ENCODE peak calls at places on chromosomes 7 and 10, in five cellular contexts. X is H1, C is SK-N-SH, M is GM12878, L is K562. Q is an unnamed sample.

GRCh38 chr7:106356-106755 is 86.0 kb upstream of the FAM20C start:
- DNase-seq in M (no peak), C (no peak), X (no peak), L (no peak), Q (no peak)

GRCh38 chr7:33334349-33334748 is 205.0 kb downstream of the BBS9 start:
- DNase-seq in M (no peak), L (no peak), C (peak; percentile 16), X (peak; percentile 15), Q (peak; percentile 6)

GRCh38 chr7:517848-518629 is 1.6 kb downstream of the PDGFA start:
- DNase-seq in L (peak; percentile 37), M (no peak), X (no peak), C (no peak), Q (no peak)

GRCh38 chr7:24755541-24756416 is 1.5 kb downstream of the GSDME start:
- DNase-seq in M (peak; percentile 84), X (no peak), C (no peak), L (no peak), Q (peak; percentile 80)

GRCh38 chr7:38825721-38826440 is 83.1 kb downstream of the VPS41 start:
- DNase-seq in C (no peak), M (no peak), L (no peak), X (no peak), Q (no peak)

GRCh38 chr10:30092151-30092790 is 32.9 kb upstream of the JCAD start:
- DNase-seq in M (no peak), X (no peak), L (no peak), C (no peak), Q (no peak)

GRCh38 chr7:122736183-122736582 is 33.5 kb upstream of the RNF148 start:
- DNase-seq in L (no peak), X (no peak), M (no peak), C (no peak), Q (no peak)

GRCh38 chr7:55128693-55129394 is 110.0 kb downstream of the EGFR start:
- DNase-seq in M (no peak), X (no peak), L (no peak), C (no peak), Q (no peak)

GRCh38 chr7:148856891-148857290 is 27.2 kb downstream of the EZH2 start:
- DNase-seq in M (no peak), X (no peak), L (peak; percentile 52), C (no peak), Q (no peak)

DNA sequence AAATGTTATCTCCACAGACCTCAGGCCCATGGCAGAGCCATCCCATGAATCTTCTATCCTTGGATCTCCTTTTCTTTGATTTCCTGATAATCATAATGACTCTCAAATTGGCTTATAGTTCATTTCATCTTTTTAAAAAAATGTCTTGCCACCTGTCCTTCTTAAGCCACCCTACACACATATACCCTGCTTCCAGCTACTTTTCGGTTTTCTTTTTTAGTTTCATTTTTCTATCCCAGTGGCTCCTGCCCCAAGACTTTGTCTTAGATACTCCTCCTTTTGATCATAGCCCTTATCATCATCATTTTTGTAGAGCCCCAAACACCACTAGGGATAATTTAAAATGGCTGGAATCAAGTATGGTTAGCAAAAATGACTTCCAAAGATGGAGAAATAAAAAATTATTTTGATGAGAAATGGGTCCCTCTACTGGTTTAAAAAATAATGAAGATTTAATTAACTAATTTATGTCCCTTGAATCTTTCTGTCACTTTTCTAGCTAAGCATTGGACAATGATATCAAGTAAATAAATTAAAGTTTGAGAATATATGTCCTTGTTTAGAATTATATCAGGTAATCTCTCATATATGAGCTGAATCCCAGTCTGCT is 277.3 kb upstream of the SEMA3D start:
- DNase-seq in L (no peak), X (no peak), C (no peak), M (no peak), Q (no peak)
- TF ChIP-seq GABPA in L (no peak), X (no peak), C (no peak), M (no peak), Q (no peak)

DNA sequence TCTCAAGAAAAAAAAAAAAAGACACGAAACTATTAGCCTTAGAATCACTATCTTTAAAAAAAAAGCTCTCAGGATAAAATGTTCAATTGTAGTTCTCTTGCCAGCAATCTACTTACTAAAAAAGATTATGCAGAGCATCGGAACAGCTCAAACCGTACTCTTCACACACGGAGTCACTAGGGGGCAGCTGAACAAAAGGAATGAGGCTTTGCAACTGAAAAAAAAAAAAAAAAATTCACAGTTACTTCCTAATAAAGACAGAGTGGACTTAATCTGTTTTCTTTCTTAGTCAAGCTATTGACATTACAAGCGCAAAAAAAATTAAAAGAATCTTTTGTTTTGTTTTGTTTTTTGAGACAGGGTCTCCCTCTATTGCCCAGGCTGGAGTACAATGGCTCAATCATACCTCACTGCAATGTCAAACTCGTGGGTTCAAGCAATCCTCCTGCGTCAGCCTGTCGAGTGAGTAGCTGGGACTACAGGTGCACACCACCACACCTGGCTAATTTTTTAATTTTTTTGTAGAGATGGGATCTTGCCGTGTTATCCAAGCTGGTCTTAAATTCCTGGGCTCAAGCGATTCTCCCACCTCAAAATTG is 11.5 kb downstream of the PMS2 start:
- DNase-seq in C (peak; percentile 74), L (peak; percentile 35), M (no peak), X (no peak), Q (peak; percentile 66)
- H3K36me3 ChIP-seq in C (peaks cover 76% of the 10 kb centered on the region), L (peaks cover 62% of the 10 kb centered on the region), M (peaks cover 7% of the 10 kb centered on the region), X (peaks cover 3% of the 10 kb centered on the region), Q (peaks cover 32% of the 10 kb centered on the region)

GRCh38 chr10:47025540-47026300 is 114.5 kb downstream of the PTPN20 start:
- DNase-seq in M (no peak), L (no peak), C (peak; percentile 44), X (no peak), Q (no peak)
- TF ChIP-seq GABPA in M (no peak), L (no peak), C (no peak), X (no peak), Q (no peak)

DNA sequence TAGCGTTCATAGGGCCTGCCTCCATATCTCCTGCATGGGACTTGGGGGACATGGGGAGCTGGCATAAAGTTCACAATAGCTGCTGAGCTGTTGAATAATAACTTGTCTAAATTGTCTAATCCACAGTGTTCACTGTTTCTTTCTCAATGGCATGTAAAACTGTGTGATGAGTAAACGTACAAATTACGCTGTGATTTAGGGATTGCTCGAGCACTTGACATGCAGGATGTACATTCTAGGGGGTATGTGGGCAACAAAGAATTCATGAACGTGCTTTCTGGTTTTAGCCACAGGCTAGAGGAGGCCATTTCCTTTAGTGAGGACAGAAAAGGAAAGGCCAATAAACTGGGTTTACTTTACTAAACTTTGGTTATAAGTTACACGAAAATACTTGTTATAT is 534.2 kb upstream of the ZWINT start:
- DNase-seq in L (no peak), M (no peak), X (no peak), C (no peak), Q (no peak)
- H3K36me3 ChIP-seq in L (no peaks in the 10 kb centered on the region), M (no peaks in the 10 kb centered on the region), X (no peaks in the 10 kb centered on the region), C (no peaks in the 10 kb centered on the region), Q (no peaks in the 10 kb centered on the region)

GRCh38 chr7:79787623-79788022 is 334.2 kb upstream of the MAGI2 start:
- DNase-seq in C (no peak), L (no peak), X (no peak), M (no peak), Q (no peak)
- TF ChIP-seq GABPA in C (no peak), L (no peak), X (no peak), M (no peak), Q (no peak)

DNA sequence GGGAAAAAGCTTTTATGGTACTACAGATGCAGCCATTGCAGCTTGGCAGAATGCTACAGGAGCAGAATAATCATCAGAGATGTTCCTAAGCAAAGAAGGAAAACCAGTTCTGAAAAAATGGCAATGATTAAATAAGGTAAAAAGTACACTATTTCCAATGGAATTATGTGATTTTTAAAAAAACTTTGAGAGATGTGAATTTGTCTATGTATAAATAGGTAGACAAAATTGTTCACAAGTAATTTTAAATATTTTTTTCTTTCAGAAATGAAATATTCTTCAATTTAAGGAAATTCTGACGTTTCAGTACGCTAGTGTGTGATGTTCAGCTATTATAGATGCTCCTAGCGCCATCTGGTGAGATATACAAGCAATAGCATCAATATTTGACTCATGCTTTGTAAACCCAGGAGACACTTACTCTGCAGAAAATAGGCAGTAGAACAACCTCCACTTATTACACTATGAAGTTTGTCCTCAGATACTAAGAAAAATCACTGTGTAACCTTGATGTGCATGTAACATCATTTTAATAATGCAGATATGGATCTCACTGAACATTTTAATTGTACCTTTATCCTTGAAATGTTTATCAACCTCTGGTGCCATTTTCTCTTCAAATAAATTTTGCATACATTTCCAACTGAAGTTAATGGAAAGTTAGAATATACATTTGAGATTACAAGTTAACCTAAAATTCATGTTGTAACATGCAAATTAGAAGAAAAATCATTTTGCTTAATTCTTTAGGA is 151.4 kb upstream of the FAM3C start:
- DNase-seq in M (no peak), C (peak; percentile 51), X (no peak), L (peak; percentile 67), Q (peak; percentile 44)
- H3K36me3 ChIP-seq in M (no peaks in the 10 kb centered on the region), C (no peaks in the 10 kb centered on the region), X (no peaks in the 10 kb centered on the region), L (no peaks in the 10 kb centered on the region), Q (no peaks in the 10 kb centered on the region)

DNA sequence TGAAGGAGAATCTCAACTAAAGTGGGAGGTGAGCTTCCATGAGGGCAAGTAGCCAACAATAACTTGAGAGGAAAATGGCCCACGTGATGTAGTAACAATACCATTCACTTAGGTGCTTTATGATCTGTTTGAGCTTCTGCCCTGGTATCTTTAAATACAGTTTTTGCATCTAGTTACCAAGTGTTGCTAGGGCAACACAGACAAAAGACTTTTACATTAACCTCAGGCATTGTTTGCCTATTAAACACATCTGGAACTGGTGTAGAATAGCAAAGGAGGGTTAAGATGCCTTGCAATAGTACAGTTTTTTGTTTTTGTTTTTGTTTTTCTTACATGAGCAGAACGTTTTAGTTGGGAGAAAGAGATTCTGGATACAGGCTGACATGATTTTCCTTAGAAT is 97.7 kb upstream of the MTPN start:
- DNase-seq in M (no peak), C (peak; percentile 31), X (no peak), L (no peak), Q (no peak)
- TF ChIP-seq GABPA in M (no peak), C (no peak), X (no peak), L (no peak), Q (no peak)

GRCh38 chr7:29053105-29053872 is 93.0 kb downstream of the CPVL start:
- DNase-seq in M (peak; percentile 20), L (no peak), C (no peak), X (no peak), Q (no peak)
- H3K36me3 ChIP-seq in M (no peaks in the 10 kb centered on the region), L (no peaks in the 10 kb centered on the region), C (no peaks in the 10 kb centered on the region), X (no peaks in the 10 kb centered on the region), Q (no peaks in the 10 kb centered on the region)

GRCh38 chr10:126634347-126634746 is 36.1 kb downstream of the C10orf90 start:
- DNase-seq in L (no peak), X (no peak), M (no peak), C (no peak), Q (no peak)

GRCh38 chr10:126634915-126635314 is 35.6 kb downstream of the C10orf90 start:
- DNase-seq in C (no peak), X (no peak), L (no peak), M (no peak), Q (no peak)

GRCh38 chr10:126628746-126629145 is 41.7 kb downstream of the C10orf90 start:
- DNase-seq in M (no peak), C (no peak), L (no peak), X (no peak), Q (no peak)

GRCh38 chr10:126632705-126633104 is 37.8 kb downstream of the C10orf90 start:
- DNase-seq in L (no peak), X (no peak), M (no peak), C (no peak), Q (no peak)

DNA sequence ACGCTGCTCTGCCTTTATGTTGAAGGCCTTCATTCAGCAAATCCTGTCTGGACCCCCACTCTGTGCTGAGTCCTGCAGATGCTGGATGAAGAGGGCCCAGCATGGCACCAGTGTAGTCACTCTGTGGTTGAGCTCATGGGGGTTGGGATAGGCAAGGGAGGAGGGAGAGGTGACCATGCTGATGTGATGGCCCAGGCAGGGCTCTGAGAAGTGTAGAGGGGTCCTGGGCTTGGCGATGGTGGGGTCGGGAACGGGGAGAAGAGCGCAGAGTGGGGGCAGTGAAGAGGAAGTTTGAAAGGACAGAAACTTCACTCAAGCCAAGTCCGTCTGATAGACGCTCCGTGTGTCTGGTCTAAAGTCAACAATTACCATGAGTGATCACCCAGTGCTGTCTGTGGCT is 40.3 kb downstream of the C10orf90 start:
- DNase-seq in X (no peak), C (no peak), L (no peak), M (no peak), Q (no peak)
- TF ChIP-seq GABPA in X (no peak), C (no peak), L (no peak), M (no peak), Q (no peak)